ENCODE peak calls at places on chromosome 16, in five cellular contexts. Z is endothelial cell; C is stimulated activated CD4-positive, alpha-beta T cell treated with anti-CD3 and anti-CD28 coated beads, Interleukin-4, amount 100 ng/mL, for 48 hours; V is NCI-H2171; I is NCI-H1417. N is an unnamed sample.

GRCh38 chr16:57549730-57550129 is 7.3 kb downstream of the ADGRG5 start:
- DNase-seq in V (no peak), C (no peak), Z (no peak), I (no peak), N (no peak)

GRCh38 chr16:85975421-85976100 is 76.6 kb downstream of the IRF8 start:
- DNase-seq in Z (no peak), I (no peak), V (no peak), C (no peak), N (no peak)

GRCh38 chr16:10824111-10824893 is 5.7 kb upstream of the TVP23A start:
- DNase-seq in C (no peak), V (no peak), I (no peak), Z (no peak), N (no peak)

GRCh38 chr16:89599451-89599858 is 14.0 kb upstream of the DPEP1 start:
- DNase-seq in C (peak), Z (peak), I (peak), V (no peak), N (peak)

GRCh38 chr16:51374346-51374745 is 223.3 kb upstream of the SALL1 start:
- DNase-seq in V (no peak), I (no peak), C (no peak), Z (no peak), N (peak)

GRCh38 chr16:69618307-69618706 is 52.5 kb downstream of the NFAT5 start:
- DNase-seq in C (no peak), Z (no peak), V (no peak), I (no peak), N (no peak)

GRCh38 chr16:11100239-11100750 is 155.7 kb downstream of the SOCS1 start:
- DNase-seq in Z (peak), I (no peak), C (no peak), V (peak), N (no peak)

GRCh38 chr16:74726736-74727135 is 26.1 kb upstream of the MLKL start:
- DNase-seq in V (no peak), C (peak), Z (no peak), I (no peak), N (no peak)

GRCh38 chr16:69514366-69514765 is 51.4 kb upstream of the NFAT5 start:
- DNase-seq in I (no peak), Z (no peak), C (no peak), V (no peak), N (no peak)

GRCh38 chr16:83956336-83957289 is 3.6 kb downstream of the OSGIN1 start:
- DNase-seq in V (peak), Z (peak), C (peak), I (peak), N (peak)

GRCh38 chr16:58435779-58436178 is 43.5 kb downstream of the GINS3 start:
- DNase-seq in C (no peak), I (no peak), V (no peak), Z (no peak), N (no peak)

N was measured in bronchial epithelial cell.